ENCODE peak calls at places on chromosome 11, in ten cellular contexts. E is CD4-positive, alpha-beta T cell; Q is stimulated activated CD4-positive, alpha-beta T cell treated with anti-CD3 and anti-CD28 coated beads, Interleukin-2, amount 100 ng/mL, for 48 hours; C is activated CD4-positive, alpha-beta T cell treated with anti-CD3 and anti-CD28 coated beads for 4 hours; P is AG20443; J is C1 segment of cervical spinal cord; Y is astrocyte of the hippocampus; U is sigmoid colon; S is NCI-H345; W is T47D. L is an unnamed sample.

GRCh38 chr11:108432783-108433182 is 34.5 kb downstream of the C11orf65 start:
- DNase-seq in E (no peak), Q (no peak), C (no peak), P (peak; percentile 47), J (no peak), Y (peak; percentile 58), U (no peak), S (no peak), W (no peak), L (no peak)

GRCh38 chr11:101487775-101488174 is 96.0 kb downstream of the TRPC6 start:
- DNase-seq in E (no peak), Q (no peak), C (no peak), P (peak; percentile 52), J (no peak), Y (peak; percentile 19), U (no peak), S (no peak), W (no peak), L (no peak)

GRCh38 chr11:128915148-128915519 is 24.0 kb downstream of the KCNJ5 start:
- DNase-seq in E (no peak), Q (no peak), C (no peak), P (no peak), J (no peak), Y (no peak), U (no peak), S (no peak), W (no peak), L (no peak)

GRCh38 chr11:114812698-114813097 is 134.4 kb downstream of the NXPE2 start:
- DNase-seq in E (no peak), Q (no peak), C (no peak), P (no peak), J (no peak), Y (no peak), U (no peak), S (no peak), W (no peak), L (no peak)

GRCh38 chr11:134557571-134558257 is 145.7 kb upstream of the B3GAT1 start:
- DNase-seq in E (no peak), Q (no peak), C (no peak), P (no peak), J (no peak), Y (no peak), U (no peak), S (no peak), W (no peak), L (no peak)

GRCh38 chr11:60222141-60222540 is 20.8 kb downstream of the MS4A4E start:
- DNase-seq in E (no peak), Q (no peak), C (no peak), P (no peak), J (no peak), Y (no peak), U (no peak), S (no peak), W (no peak), L (no peak)

GRCh38 chr11:46906596-46906995 is 11.8 kb downstream of the LRP4 start:
- DNase-seq in E (no peak), Q (no peak), C (no peak), P (no peak), J (no peak), Y (peak; percentile 50), U (no peak), S (no peak), W (no peak), L (no peak)

GRCh38 chr11:45859661-45860140 is 12.4 kb downstream of the CRY2 start:
- DNase-seq in E (no peak), Q (no peak), C (no peak), P (peak; percentile 97), J (peak; percentile 26), Y (peak; percentile 93), U (peak; percentile 99), S (no peak), W (no peak), L (no peak)

GRCh38 chr11:8218840-8219239 is 44.8 kb downstream of the LMO1 start:
- DNase-seq in E (no peak), Q (no peak), C (no peak), P (no peak), J (no peak), Y (no peak), U (no peak), S (no peak), W (no peak), L (no peak)

GRCh38 chr11:57597461-57597892 is at the start of gene SERPING1:
- DNase-seq in E (no peak), Q (no peak), C (no peak), P (peak; percentile 70), J (peak; percentile 20), Y (no peak), U (peak; percentile 91), S (no peak), W (no peak), L (no peak)

GRCh38 chr11:131137046-131137445 is 220.8 kb upstream of the SNX19 start:
- DNase-seq in E (no peak), Q (no peak), C (no peak), P (no peak), J (no peak), Y (peak; percentile 2), U (no peak), S (no peak), W (no peak), L (no peak)

GRCh38 chr11:67466962-67467771 is 1.9 kb downstream of the TMEM134 start:
- DNase-seq in E (no peak), Q (no peak), C (no peak), P (no peak), J (no peak), Y (no peak), U (no peak), S (no peak), W (no peak), L (no peak)

GRCh38 chr11:46617451-46618314 is at the start of gene ATG13:
- DNase-seq in E (peak; percentile 78), Q (peak; percentile 75), C (peak; percentile 81), P (peak; percentile 91), J (peak; percentile 61), Y (peak; percentile 86), U (peak; percentile 87), S (peak; percentile 86), W (peak; percentile 76), L (peak; percentile 91)

GRCh38 chr11:130403967-130404366 is 24.4 kb downstream of the ADAMTS8 start:
- DNase-seq in E (no peak), Q (no peak), C (no peak), P (no peak), J (no peak), Y (no peak), U (no peak), S (no peak), W (no peak), L (no peak)

GRCh38 chr11:46295312-46295995 is 18.0 kb downstream of the CREB3L1 start:
- DNase-seq in E (peak; percentile 75), Q (peak; percentile 66), C (peak; percentile 67), P (peak; percentile 87), J (peak; percentile 17), Y (peak; percentile 93), U (peak; percentile 91), S (peak; percentile 68), W (peak; percentile 95), L (peak; percentile 63)

GRCh38 chr11:126391970-126392637 is 36.6 kb downstream of the ST3GAL4 start:
- DNase-seq in E (no peak), Q (no peak), C (no peak), P (no peak), J (peak; percentile 16), Y (peak; percentile 31), U (no peak), S (peak; percentile 63), W (no peak), L (peak; percentile 16)

GRCh38 chr11:865512-866430 is 23.1 kb downstream of the TSPAN4 start:
- DNase-seq in E (no peak), Q (no peak), C (no peak), P (no peak), J (no peak), Y (no peak), U (no peak), S (no peak), W (no peak), L (no peak)

GRCh38 chr11:41446107-41446506 is 13.3 kb downstream of the LRRC4C start:
- DNase-seq in E (no peak), Q (no peak), C (no peak), P (no peak), J (no peak), Y (no peak), U (no peak), S (no peak), W (no peak), L (no peak)

GRCh38 chr11:73402834-73403185 is 26.6 kb downstream of the RELT start:
- DNase-seq in E (no peak), Q (no peak), C (no peak), P (no peak), J (no peak), Y (no peak), U (no peak), S (no peak), W (no peak), L (peak; percentile 77)

GRCh38 chr11:126345283-126345682 is 10.2 kb upstream of the ST3GAL4 start:
- DNase-seq in E (no peak), Q (no peak), C (no peak), P (no peak), J (no peak), Y (no peak), U (no peak), S (no peak), W (no peak), L (no peak)

GRCh38 chr11:111917312-111917711 is 1.4 kb upstream of the C11orf52 start:
- DNase-seq in E (no peak), Q (no peak), C (no peak), P (no peak), J (no peak), Y (no peak), U (no peak), S (no peak), W (no peak), L (no peak)

GRCh38 chr11:45176996-45177395 is 30.6 kb downstream of the PRDM11 start:
- DNase-seq in E (no peak), Q (no peak), C (no peak), P (no peak), J (no peak), Y (peak; percentile 49), U (peak; percentile 71), S (peak; percentile 57), W (no peak), L (no peak)

GRCh38 chr11:130470832-130471706 is 22.6 kb downstream of the ADAMTS15 start:
- DNase-seq in E (no peak), Q (no peak), C (no peak), P (peak; percentile 1), J (no peak), Y (no peak), U (no peak), S (no peak), W (no peak), L (no peak)

GRCh38 chr11:42013656-42014201 is 554.3 kb upstream of the LRRC4C start:
- DNase-seq in E (no peak), Q (no peak), C (no peak), P (no peak), J (no peak), Y (no peak), U (no peak), S (no peak), W (no peak), L (no peak)

GRCh38 chr11:93952082-93952780 is 68.9 kb upstream of the HEPHL1 start:
- DNase-seq in E (no peak), Q (no peak), C (no peak), P (no peak), J (no peak), Y (no peak), U (no peak), S (no peak), W (no peak), L (peak; percentile 4)

GRCh38 chr11:116825854-116826750 is 3.0 kb upstream of the APOA4 start:
- DNase-seq in E (no peak), Q (no peak), C (no peak), P (no peak), J (no peak), Y (no peak), U (peak; percentile 38), S (no peak), W (no peak), L (no peak)

GRCh38 chr11:14789879-14790484 is 102.0 kb downstream of the CYP2R1 start:
- DNase-seq in E (no peak), Q (no peak), C (no peak), P (no peak), J (no peak), Y (peak; percentile 21), U (no peak), S (no peak), W (no peak), L (peak; percentile 49)

GRCh38 chr11:121965330-121965729 is 150.7 kb downstream of the BLID start:
- DNase-seq in E (no peak), Q (no peak), C (no peak), P (no peak), J (no peak), Y (peak; percentile 25), U (no peak), S (no peak), W (no peak), L (no peak)